ENCODE peak calls at places on chromosomes 13 and 19, in ten cellular contexts. X is mucosa of gallbladder, C is breast epithelium, B is fibroblast of mammary gland, P is GM23338, S is NCI-H446 treated with DMSO at 0.1 percent for 48 hours, M is glutamatergic neuron, I is fibroblast of lung, H is nucleus accumbens, V is HS-5. D is an unnamed sample.

GRCh38 chr19:7633619-7634018 is at the start of gene PCP2:
- DNase-seq in X (no peak), C (no peak), B (no peak), P (no peak), S (no peak), M (no peak), I (no peak), H (no peak), V (no peak), D (no peak)

GRCh38 chr19:18202759-18203407 is 959 bp downstream of the RAB3A start:
- DNase-seq in X (no peak), C (no peak), B (peak), P (peak), S (no peak), M (peak), I (no peak), H (peak), V (no peak), D (no peak)

GRCh38 chr13:40164137-40164536 is 502.3 kb downstream of the FOXO1 start:
- DNase-seq in X (no peak), C (no peak), B (peak), P (no peak), S (no peak), M (no peak), I (no peak), H (no peak), V (peak), D (no peak)

GRCh38 chr13:102580552-102581169 is 16.1 kb upstream of the TPP2 start:
- DNase-seq in X (peak), C (no peak), B (peak), P (peak), S (peak), M (no peak), I (peak), H (no peak), V (no peak), D (no peak)

GRCh38 chr13:109426690-109426990 is 359.7 kb downstream of the IRS2 start:
- DNase-seq in X (no peak), C (no peak), B (no peak), P (no peak), S (no peak), M (no peak), I (peak), H (no peak), V (no peak), D (no peak)

GRCh38 chr19:18253716-18254115 is 20.5 kb downstream of the IQCN start:
- DNase-seq in X (peak), C (no peak), B (no peak), P (no peak), S (no peak), M (no peak), I (no peak), H (no peak), V (no peak), D (no peak)

GRCh38 chr19:43664008-43664407 is 6.0 kb downstream of the PLAUR start:
- DNase-seq in X (no peak), C (no peak), B (no peak), P (no peak), S (no peak), M (no peak), I (no peak), H (no peak), V (no peak), D (no peak)

GRCh38 chr19:19670070-19670551 is 1.5 kb downstream of the ZNF101 start:
- DNase-seq in X (no peak), C (no peak), B (no peak), P (peak), S (no peak), M (no peak), I (no peak), H (no peak), V (no peak), D (no peak)

GRCh38 chr13:23460921-23461320 is 27.4 kb upstream of the SACS start:
- DNase-seq in X (no peak), C (no peak), B (no peak), P (no peak), S (no peak), M (no peak), I (no peak), H (no peak), V (no peak), D (no peak)

GRCh38 chr13:74134777-74135305 is 637 bp upstream of the KLF12 start:
- DNase-seq in X (no peak), C (peak), B (no peak), P (no peak), S (no peak), M (peak), I (no peak), H (peak), V (no peak), D (no peak)

GRCh38 chr19:32674153-32674958 is 624 bp downstream of the ANKRD27 start:
- DNase-seq in X (no peak), C (no peak), B (no peak), P (no peak), S (no peak), M (peak), I (no peak), H (no peak), V (no peak), D (no peak)

GRCh38 chr13:49711218-49711863 is 20.1 kb upstream of the EBPL start:
- DNase-seq in X (no peak), C (no peak), B (peak), P (no peak), S (no peak), M (no peak), I (peak), H (no peak), V (peak), D (no peak)

D was measured in suprapubic skin.